ENCODE peak calls at places on chromosome 13, in nine cellular contexts. One of them, this sample, is unnamed.

GRCh38 chr13:47100214-47100853 is 203.5 kb upstream of the HTR2A start:
- DNase-seq in neural progenitor cell: no peak
- DNase-seq in H1: no peak
- DNase-seq in PC-3: no peak
- DNase-seq in MM.1S: peak; percentile 34
- DNase-seq in fibroblast of lung: no peak
- DNase-seq in mammary epithelial cell: no peak
- DNase-seq in HCT116: no peak
- DNase-seq in K562: no peak
- DNase-seq in this sample: no peak

GRCh38 chr13:44293354-44293753 is 80.3 kb upstream of the SERP2 start:
- DNase-seq in fibroblast of lung: no peak
- DNase-seq in neural progenitor cell: no peak
- DNase-seq in K562: no peak
- DNase-seq in PC-3: no peak
- DNase-seq in mammary epithelial cell: no peak
- DNase-seq in HCT116: no peak
- DNase-seq in MM.1S: no peak
- DNase-seq in H1: no peak
- DNase-seq in this sample: no peak

GRCh38 chr13:79549355-79550106 is 68.6 kb downstream of the NDFIP2 start:
- DNase-seq in mammary epithelial cell: no peak
- DNase-seq in MM.1S: no peak
- DNase-seq in K562: no peak
- DNase-seq in PC-3: no peak
- DNase-seq in neural progenitor cell: no peak
- DNase-seq in H1: no peak
- DNase-seq in HCT116: no peak
- DNase-seq in fibroblast of lung: peak; percentile 69
- DNase-seq in this sample: peak; percentile 57

GRCh38 chr13:66831317-66831716 is 398.8 kb downstream of the PCDH9 start:
- DNase-seq in PC-3: no peak
- DNase-seq in fibroblast of lung: no peak
- DNase-seq in MM.1S: peak; percentile 14
- DNase-seq in H1: no peak
- DNase-seq in HCT116: no peak
- DNase-seq in neural progenitor cell: no peak
- DNase-seq in mammary epithelial cell: no peak
- DNase-seq in K562: no peak
- DNase-seq in this sample: no peak

GRCh38 chr13:49784886-49785570 is 7.5 kb downstream of the KPNA3 start:
- DNase-seq in fibroblast of lung: no peak
- DNase-seq in PC-3: no peak
- DNase-seq in MM.1S: no peak
- DNase-seq in mammary epithelial cell: no peak
- DNase-seq in K562: no peak
- DNase-seq in neural progenitor cell: no peak
- DNase-seq in H1: no peak
- DNase-seq in HCT116: no peak
- DNase-seq in this sample: no peak

GRCh38 chr13:76769238-76769859 is 116.9 kb downstream of the KCTD12 start:
- DNase-seq in MM.1S: no peak
- DNase-seq in K562: no peak
- DNase-seq in fibroblast of lung: peak; percentile 19
- DNase-seq in mammary epithelial cell: no peak
- DNase-seq in neural progenitor cell: no peak
- DNase-seq in PC-3: no peak
- DNase-seq in HCT116: no peak
- DNase-seq in H1: no peak
- DNase-seq in this sample: peak; percentile 20

GRCh38 chr13:23673354-23673753 is 103.1 kb downstream of the TNFRSF19 start:
- DNase-seq in PC-3: peak; percentile 82
- DNase-seq in HCT116: no peak
- DNase-seq in fibroblast of lung: peak; percentile 99
- DNase-seq in neural progenitor cell: no peak
- DNase-seq in K562: no peak
- DNase-seq in H1: no peak
- DNase-seq in mammary epithelial cell: peak; percentile 46
- DNase-seq in MM.1S: no peak
- DNase-seq in this sample: peak; percentile 99

GRCh38 chr13:102399791-102400618 is 1.8 kb downstream of the FGF14 start:
- DNase-seq in MM.1S: peak; percentile 52
- DNase-seq in PC-3: no peak
- DNase-seq in mammary epithelial cell: peak; percentile 3
- DNase-seq in neural progenitor cell: peak; percentile 46
- DNase-seq in fibroblast of lung: no peak
- DNase-seq in HCT116: no peak
- DNase-seq in K562: no peak
- DNase-seq in H1: no peak
- DNase-seq in this sample: no peak

GRCh38 chr13:55410398-55411330 is 1730.1 kb upstream of the PRR20A start:
- DNase-seq in K562: no peak
- DNase-seq in MM.1S: no peak
- DNase-seq in PC-3: no peak
- DNase-seq in mammary epithelial cell: no peak
- DNase-seq in HCT116: no peak
- DNase-seq in fibroblast of lung: no peak
- DNase-seq in neural progenitor cell: no peak
- DNase-seq in H1: no peak
- DNase-seq in this sample: no peak

GRCh38 chr13:23443878-23444277 is 10.4 kb upstream of the SACS start:
- DNase-seq in K562: no peak
- DNase-seq in neural progenitor cell: no peak
- DNase-seq in HCT116: no peak
- DNase-seq in H1: no peak
- DNase-seq in PC-3: no peak
- DNase-seq in mammary epithelial cell: no peak
- DNase-seq in MM.1S: no peak
- DNase-seq in fibroblast of lung: no peak
- DNase-seq in this sample: no peak

DNA sequence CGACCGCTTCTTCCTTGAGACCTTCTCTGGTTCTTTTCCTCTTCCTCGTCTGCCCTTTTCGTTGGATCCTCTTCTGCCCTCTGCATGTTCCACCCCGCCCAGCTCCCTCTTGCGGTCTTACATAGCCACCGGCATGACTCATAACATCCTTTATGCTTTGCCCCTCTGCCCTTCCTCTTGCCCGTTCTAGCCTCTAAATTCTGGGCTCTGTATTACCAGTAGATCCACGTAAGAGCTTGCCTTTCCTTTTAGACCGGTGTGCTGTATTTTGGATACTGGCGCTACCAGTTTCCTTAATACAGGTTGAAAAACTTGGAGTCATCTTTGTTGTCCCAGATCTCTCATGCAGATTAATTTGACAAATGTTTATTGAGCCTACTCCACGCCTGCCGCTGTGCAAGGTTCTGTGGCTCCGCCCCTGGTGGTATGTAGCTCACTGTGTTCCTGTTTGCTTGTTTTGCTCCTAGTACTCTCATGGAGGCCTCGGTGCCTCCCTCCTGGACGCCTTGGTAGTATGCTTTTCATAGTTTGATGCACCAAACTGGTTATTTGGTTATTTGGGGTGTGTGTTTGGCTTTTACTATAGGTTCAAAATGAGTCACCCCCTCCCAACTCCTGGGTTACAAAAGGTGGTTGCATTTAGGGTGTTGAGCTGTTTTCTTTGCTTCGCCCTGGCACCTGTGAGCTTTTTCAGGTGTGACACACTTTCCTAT is 1.7 kb downstream of the GTF3A start:
- DNase-seq in MM.1S: peak; percentile 52
- DNase-seq in fibroblast of lung: peak; percentile 86
- DNase-seq in HCT116: peak; percentile 85
- DNase-seq in neural progenitor cell: peak; percentile 67
- DNase-seq in H1: no peak
- DNase-seq in K562: peak; percentile 40
- DNase-seq in PC-3: peak; percentile 87
- DNase-seq in mammary epithelial cell: peak; percentile 88
- DNase-seq in this sample: peak; percentile 77
- H3K9ac ChIP-seq in MM.1S: peak overlapping the region; percentile 87
- H3K9ac ChIP-seq in fibroblast of lung: no peak overlapping the region
- H3K9ac ChIP-seq in HCT116: peak overlapping the region; percentile 80
- H3K9ac ChIP-seq in neural progenitor cell: no peak overlapping the region
- H3K9ac ChIP-seq in H1: no peak overlapping the region
- H3K9ac ChIP-seq in K562: peak overlapping the region; percentile 98
- H3K9ac ChIP-seq in PC-3: peak overlapping the region; percentile 72
- H3K9ac ChIP-seq in mammary epithelial cell: peak overlapping the region; percentile 26
- H3K9ac ChIP-seq in this sample: peak overlapping the region; percentile 84

GRCh38 chr13:113729329-113730019 is 29.6 kb upstream of the TMEM255B start:
- DNase-seq in mammary epithelial cell: peak; percentile 14
- DNase-seq in neural progenitor cell: no peak
- DNase-seq in H1: no peak
- DNase-seq in K562: no peak
- DNase-seq in fibroblast of lung: peak; percentile 14
- DNase-seq in PC-3: no peak
- DNase-seq in MM.1S: no peak
- DNase-seq in HCT116: no peak
- DNase-seq in this sample: no peak
- TF ChIP-seq EZH2 in mammary epithelial cell: peak; percentile 82
- TF ChIP-seq EZH2 in neural progenitor cell: no peak
- TF ChIP-seq EZH2 in H1: no peak
- TF ChIP-seq EZH2 in K562: no peak
- TF ChIP-seq EZH2 in fibroblast of lung: peak; percentile 76
- TF ChIP-seq EZH2 in PC-3: no peak
- TF ChIP-seq EZH2 in MM.1S: no peak
- TF ChIP-seq EZH2 in HCT116: no peak
- TF ChIP-seq EZH2 in this sample: no peak

GRCh38 chr13:51070005-51070649 is 40.9 kb downstream of the C13orf42 start:
- DNase-seq in neural progenitor cell: peak; percentile 91
- DNase-seq in fibroblast of lung: peak; percentile 60
- DNase-seq in K562: peak; percentile 54
- DNase-seq in PC-3: peak; percentile 85
- DNase-seq in MM.1S: peak; percentile 66
- DNase-seq in mammary epithelial cell: peak; percentile 64
- DNase-seq in H1: peak; percentile 78
- DNase-seq in HCT116: peak; percentile 62
- DNase-seq in this sample: peak; percentile 51
- H3K9ac ChIP-seq in neural progenitor cell: no peak overlapping the region
- H3K9ac ChIP-seq in fibroblast of lung: no peak overlapping the region
- H3K9ac ChIP-seq in K562: no peak overlapping the region
- H3K9ac ChIP-seq in PC-3: no peak overlapping the region
- H3K9ac ChIP-seq in MM.1S: no peak overlapping the region
- H3K9ac ChIP-seq in mammary epithelial cell: no peak overlapping the region
- H3K9ac ChIP-seq in H1: no peak overlapping the region
- H3K9ac ChIP-seq in HCT116: no peak overlapping the region
- H3K9ac ChIP-seq in this sample: no peak overlapping the region

GRCh38 chr13:27917121-27917947 is 2.5 kb upstream of the PDX1 start:
- DNase-seq in H1: no peak
- DNase-seq in K562: no peak
- DNase-seq in MM.1S: no peak
- DNase-seq in neural progenitor cell: peak; percentile 52
- DNase-seq in fibroblast of lung: no peak
- DNase-seq in HCT116: no peak
- DNase-seq in mammary epithelial cell: no peak
- DNase-seq in PC-3: no peak
- DNase-seq in this sample: no peak

GRCh38 chr13:27919299-27919933 is 384 bp upstream of the PDX1 start:
- DNase-seq in MM.1S: no peak
- DNase-seq in HCT116: peak; percentile 45
- DNase-seq in K562: peak; percentile 53
- DNase-seq in H1: no peak
- DNase-seq in PC-3: no peak
- DNase-seq in fibroblast of lung: no peak
- DNase-seq in mammary epithelial cell: no peak
- DNase-seq in neural progenitor cell: no peak
- DNase-seq in this sample: no peak

GRCh38 chr13:27918918-27919255 is 913 bp upstream of the PDX1 start:
- DNase-seq in PC-3: no peak
- DNase-seq in HCT116: no peak
- DNase-seq in mammary epithelial cell: no peak
- DNase-seq in fibroblast of lung: no peak
- DNase-seq in neural progenitor cell: no peak
- DNase-seq in MM.1S: no peak
- DNase-seq in H1: no peak
- DNase-seq in K562: no peak
- DNase-seq in this sample: no peak

GRCh38 chr13:27919934-27920676 is at the start of gene PDX1:
- DNase-seq in PC-3: peak; percentile 37
- DNase-seq in K562: no peak
- DNase-seq in H1: no peak
- DNase-seq in MM.1S: no peak
- DNase-seq in neural progenitor cell: peak; percentile 82
- DNase-seq in HCT116: no peak
- DNase-seq in mammary epithelial cell: peak; percentile 46
- DNase-seq in fibroblast of lung: no peak
- DNase-seq in this sample: no peak

DNA sequence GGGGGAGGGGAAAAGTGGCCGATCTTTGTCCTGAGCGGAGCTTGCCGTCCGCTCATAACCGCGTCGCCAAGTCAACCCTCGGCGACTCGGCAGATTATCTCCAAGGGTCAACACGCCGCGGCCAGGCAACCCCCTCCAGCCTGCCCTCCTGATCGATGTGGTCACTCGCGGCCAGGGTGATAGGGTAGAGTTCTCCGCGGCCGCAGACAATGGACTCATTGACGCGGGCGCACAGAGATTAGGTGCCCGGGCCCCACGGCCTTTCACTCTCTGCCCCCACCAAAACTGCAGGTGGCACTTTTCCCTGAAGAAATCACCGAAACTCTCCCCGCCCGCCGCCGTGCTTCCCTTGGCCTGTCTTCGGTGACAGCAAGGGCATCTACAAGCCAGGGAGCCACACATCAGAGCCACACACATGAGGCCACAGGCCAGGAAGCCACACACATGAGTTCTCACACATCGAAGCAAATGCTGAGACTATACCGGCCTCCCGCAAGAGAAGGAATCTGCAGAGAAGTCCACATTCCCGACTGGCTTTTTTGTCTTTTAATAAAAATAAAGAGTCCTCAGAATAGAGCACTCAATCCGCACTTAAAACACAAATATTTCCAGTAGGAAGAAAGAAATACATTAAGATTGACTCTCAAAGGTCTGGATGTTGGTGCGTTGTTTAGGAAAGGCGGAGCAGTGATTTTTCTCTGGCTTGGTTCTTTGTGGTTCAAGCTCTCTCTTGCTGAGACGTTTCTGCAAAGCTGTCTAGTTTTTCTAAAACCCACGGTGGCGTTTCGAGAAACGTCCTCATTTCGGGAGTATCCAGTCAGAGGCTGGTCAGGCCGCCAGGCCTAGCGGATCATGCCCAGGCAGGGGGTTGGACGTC is 1.5 kb upstream of the PDX1 start:
- DNase-seq in K562: no peak
- DNase-seq in mammary epithelial cell: no peak
- DNase-seq in PC-3: no peak
- DNase-seq in HCT116: no peak
- DNase-seq in MM.1S: no peak
- DNase-seq in fibroblast of lung: no peak
- DNase-seq in H1: no peak
- DNase-seq in neural progenitor cell: peak; percentile 72
- DNase-seq in this sample: no peak
- TF ChIP-seq EZH2 in K562: no peak
- TF ChIP-seq EZH2 in mammary epithelial cell: no peak
- TF ChIP-seq EZH2 in PC-3: no peak
- TF ChIP-seq EZH2 in HCT116: no peak
- TF ChIP-seq EZH2 in MM.1S: no peak
- TF ChIP-seq EZH2 in fibroblast of lung: peak; percentile 82
- TF ChIP-seq EZH2 in H1: peak; percentile 100
- TF ChIP-seq EZH2 in neural progenitor cell: peak; percentile 98
- TF ChIP-seq EZH2 in this sample: peak; percentile 81

GRCh38 chr13:75153834-75154233 is 328.1 kb downstream of the TBC1D4 start:
- DNase-seq in HCT116: no peak
- DNase-seq in K562: no peak
- DNase-seq in neural progenitor cell: no peak
- DNase-seq in MM.1S: no peak
- DNase-seq in PC-3: no peak
- DNase-seq in H1: no peak
- DNase-seq in mammary epithelial cell: no peak
- DNase-seq in fibroblast of lung: peak; percentile 32
- DNase-seq in this sample: peak; percentile 18
- H3K9ac ChIP-seq in HCT116: no peak overlapping the region
- H3K9ac ChIP-seq in K562: no peak overlapping the region
- H3K9ac ChIP-seq in neural progenitor cell: no peak overlapping the region
- H3K9ac ChIP-seq in MM.1S: no peak overlapping the region
- H3K9ac ChIP-seq in PC-3: no peak overlapping the region
- H3K9ac ChIP-seq in H1: no peak overlapping the region
- H3K9ac ChIP-seq in mammary epithelial cell: no peak overlapping the region
- H3K9ac ChIP-seq in fibroblast of lung: no peak overlapping the region
- H3K9ac ChIP-seq in this sample: no peak overlapping the region

This sample was measured in astrocyte.